ENCODE peak calls at places on chromosomes 12 and 14, in ten cellular contexts. One of them, this sample, is unnamed.

GRCh38 chr14:94292872-94293577 is at the start of gene SERPINA10:
- DNase-seq in nucleus accumbens: no peak
- DNase-seq in fibroblast of lung: no peak
- DNase-seq in stimulated activated CD4-positive, alpha-beta T cell treated with anti-CD3 and anti-CD28 coated beads, Interleukin-2, amount 100 ng/mL, for 24 hours: no peak
- DNase-seq in AG04450: no peak
- DNase-seq in choroid plexus epithelial cell: no peak
- DNase-seq in NCI-H2081: no peak
- DNase-seq in GM04504: no peak
- DNase-seq in fibroblast of mammary gland: no peak
- DNase-seq in GM23338: no peak
- DNase-seq in this sample: no peak

GRCh38 chr12:627863-628805 is 35.1 kb downstream of the NINJ2 start:
- DNase-seq in nucleus accumbens: no peak
- DNase-seq in fibroblast of lung: no peak
- DNase-seq in stimulated activated CD4-positive, alpha-beta T cell treated with anti-CD3 and anti-CD28 coated beads, Interleukin-2, amount 100 ng/mL, for 24 hours: no peak
- DNase-seq in AG04450: no peak
- DNase-seq in choroid plexus epithelial cell: no peak
- DNase-seq in NCI-H2081: no peak
- DNase-seq in GM04504: no peak
- DNase-seq in fibroblast of mammary gland: no peak
- DNase-seq in GM23338: no peak
- DNase-seq in this sample: no peak

GRCh38 chr12:26855337-26856089 is 22.5 kb upstream of the ITPR2 start:
- DNase-seq in nucleus accumbens: no peak
- DNase-seq in fibroblast of lung: no peak
- DNase-seq in stimulated activated CD4-positive, alpha-beta T cell treated with anti-CD3 and anti-CD28 coated beads, Interleukin-2, amount 100 ng/mL, for 24 hours: no peak
- DNase-seq in AG04450: no peak
- DNase-seq in choroid plexus epithelial cell: no peak
- DNase-seq in NCI-H2081: no peak
- DNase-seq in GM04504: no peak
- DNase-seq in fibroblast of mammary gland: no peak
- DNase-seq in GM23338: no peak
- DNase-seq in this sample: no peak

GRCh38 chr12:53500119-53500775 is 836 bp upstream of the TARBP2 start:
- DNase-seq in nucleus accumbens: no peak
- DNase-seq in fibroblast of lung: peak
- DNase-seq in stimulated activated CD4-positive, alpha-beta T cell treated with anti-CD3 and anti-CD28 coated beads, Interleukin-2, amount 100 ng/mL, for 24 hours: no peak
- DNase-seq in AG04450: no peak
- DNase-seq in choroid plexus epithelial cell: peak
- DNase-seq in NCI-H2081: no peak
- DNase-seq in GM04504: peak
- DNase-seq in fibroblast of mammary gland: peak
- DNase-seq in GM23338: peak
- DNase-seq in this sample: no peak

GRCh38 chr12:47235258-47236040 is 155.7 kb upstream of the AMIGO2 start:
- DNase-seq in nucleus accumbens: no peak
- DNase-seq in fibroblast of lung: no peak
- DNase-seq in stimulated activated CD4-positive, alpha-beta T cell treated with anti-CD3 and anti-CD28 coated beads, Interleukin-2, amount 100 ng/mL, for 24 hours: no peak
- DNase-seq in AG04450: no peak
- DNase-seq in choroid plexus epithelial cell: no peak
- DNase-seq in NCI-H2081: no peak
- DNase-seq in GM04504: no peak
- DNase-seq in fibroblast of mammary gland: no peak
- DNase-seq in GM23338: no peak
- DNase-seq in this sample: no peak

GRCh38 chr12:109191621-109192250 is 75.3 kb downstream of the ACACB start:
- DNase-seq in nucleus accumbens: no peak
- DNase-seq in fibroblast of lung: no peak
- DNase-seq in stimulated activated CD4-positive, alpha-beta T cell treated with anti-CD3 and anti-CD28 coated beads, Interleukin-2, amount 100 ng/mL, for 24 hours: no peak
- DNase-seq in AG04450: no peak
- DNase-seq in choroid plexus epithelial cell: no peak
- DNase-seq in NCI-H2081: no peak
- DNase-seq in GM04504: no peak
- DNase-seq in fibroblast of mammary gland: no peak
- DNase-seq in GM23338: no peak
- DNase-seq in this sample: no peak

GRCh38 chr14:75158843-75159614 is 17.4 kb downstream of the TMED10 start:
- DNase-seq in nucleus accumbens: no peak
- DNase-seq in fibroblast of lung: no peak
- DNase-seq in stimulated activated CD4-positive, alpha-beta T cell treated with anti-CD3 and anti-CD28 coated beads, Interleukin-2, amount 100 ng/mL, for 24 hours: no peak
- DNase-seq in AG04450: no peak
- DNase-seq in choroid plexus epithelial cell: no peak
- DNase-seq in NCI-H2081: no peak
- DNase-seq in GM04504: no peak
- DNase-seq in fibroblast of mammary gland: peak
- DNase-seq in GM23338: no peak
- DNase-seq in this sample: no peak

GRCh38 chr12:27463826-27464554 is 17.5 kb downstream of the SMCO2 start:
- DNase-seq in nucleus accumbens: no peak
- DNase-seq in fibroblast of lung: peak
- DNase-seq in stimulated activated CD4-positive, alpha-beta T cell treated with anti-CD3 and anti-CD28 coated beads, Interleukin-2, amount 100 ng/mL, for 24 hours: peak
- DNase-seq in AG04450: peak
- DNase-seq in choroid plexus epithelial cell: no peak
- DNase-seq in NCI-H2081: no peak
- DNase-seq in GM04504: peak
- DNase-seq in fibroblast of mammary gland: peak
- DNase-seq in GM23338: peak
- DNase-seq in this sample: no peak

GRCh38 chr12:8108808-8109398 is 14.5 kb upstream of the CLEC4A start:
- DNase-seq in nucleus accumbens: no peak
- DNase-seq in fibroblast of lung: peak
- DNase-seq in stimulated activated CD4-positive, alpha-beta T cell treated with anti-CD3 and anti-CD28 coated beads, Interleukin-2, amount 100 ng/mL, for 24 hours: peak
- DNase-seq in AG04450: peak
- DNase-seq in choroid plexus epithelial cell: peak
- DNase-seq in NCI-H2081: peak
- DNase-seq in GM04504: peak
- DNase-seq in fibroblast of mammary gland: peak
- DNase-seq in GM23338: peak
- DNase-seq in this sample: peak

GRCh38 chr12:62522984-62523383 is 56.4 kb downstream of the MON2 start:
- DNase-seq in nucleus accumbens: no peak
- DNase-seq in fibroblast of lung: peak
- DNase-seq in stimulated activated CD4-positive, alpha-beta T cell treated with anti-CD3 and anti-CD28 coated beads, Interleukin-2, amount 100 ng/mL, for 24 hours: no peak
- DNase-seq in AG04450: no peak
- DNase-seq in choroid plexus epithelial cell: peak
- DNase-seq in NCI-H2081: no peak
- DNase-seq in GM04504: no peak
- DNase-seq in fibroblast of mammary gland: peak
- DNase-seq in GM23338: no peak
- DNase-seq in this sample: no peak

GRCh38 chr12:105428793-105429192 is 98.3 kb downstream of the C12orf75 start:
- DNase-seq in nucleus accumbens: no peak
- DNase-seq in fibroblast of lung: no peak
- DNase-seq in stimulated activated CD4-positive, alpha-beta T cell treated with anti-CD3 and anti-CD28 coated beads, Interleukin-2, amount 100 ng/mL, for 24 hours: no peak
- DNase-seq in AG04450: no peak
- DNase-seq in choroid plexus epithelial cell: no peak
- DNase-seq in NCI-H2081: no peak
- DNase-seq in GM04504: no peak
- DNase-seq in fibroblast of mammary gland: peak
- DNase-seq in GM23338: no peak
- DNase-seq in this sample: no peak

GRCh38 chr12:12899530-12900380 is 8.4 kb downstream of the GPRC5A start:
- DNase-seq in nucleus accumbens: no peak
- DNase-seq in fibroblast of lung: peak
- DNase-seq in stimulated activated CD4-positive, alpha-beta T cell treated with anti-CD3 and anti-CD28 coated beads, Interleukin-2, amount 100 ng/mL, for 24 hours: peak
- DNase-seq in AG04450: peak
- DNase-seq in choroid plexus epithelial cell: peak
- DNase-seq in NCI-H2081: no peak
- DNase-seq in GM04504: peak
- DNase-seq in fibroblast of mammary gland: peak
- DNase-seq in GM23338: no peak
- DNase-seq in this sample: no peak

GRCh38 chr14:103104654-103105511 is 10.4 kb downstream of the EXOC3L4 start:
- DNase-seq in nucleus accumbens: no peak
- DNase-seq in fibroblast of lung: peak
- DNase-seq in stimulated activated CD4-positive, alpha-beta T cell treated with anti-CD3 and anti-CD28 coated beads, Interleukin-2, amount 100 ng/mL, for 24 hours: peak
- DNase-seq in AG04450: no peak
- DNase-seq in choroid plexus epithelial cell: peak
- DNase-seq in NCI-H2081: peak
- DNase-seq in GM04504: no peak
- DNase-seq in fibroblast of mammary gland: peak
- DNase-seq in GM23338: peak
- DNase-seq in this sample: no peak

GRCh38 chr14:35879141-35879648 is 53.1 kb downstream of the BRMS1L start:
- DNase-seq in nucleus accumbens: no peak
- DNase-seq in fibroblast of lung: peak
- DNase-seq in stimulated activated CD4-positive, alpha-beta T cell treated with anti-CD3 and anti-CD28 coated beads, Interleukin-2, amount 100 ng/mL, for 24 hours: no peak
- DNase-seq in AG04450: no peak
- DNase-seq in choroid plexus epithelial cell: peak
- DNase-seq in NCI-H2081: no peak
- DNase-seq in GM04504: no peak
- DNase-seq in fibroblast of mammary gland: peak
- DNase-seq in GM23338: no peak
- DNase-seq in this sample: no peak

GRCh38 chr14:104293851-104294627 is 155.7 kb downstream of the KIF26A start:
- DNase-seq in nucleus accumbens: no peak
- DNase-seq in fibroblast of lung: no peak
- DNase-seq in stimulated activated CD4-positive, alpha-beta T cell treated with anti-CD3 and anti-CD28 coated beads, Interleukin-2, amount 100 ng/mL, for 24 hours: no peak
- DNase-seq in AG04450: no peak
- DNase-seq in choroid plexus epithelial cell: peak
- DNase-seq in NCI-H2081: no peak
- DNase-seq in GM04504: no peak
- DNase-seq in fibroblast of mammary gland: no peak
- DNase-seq in GM23338: peak
- DNase-seq in this sample: no peak

GRCh38 chr12:103887738-103888137 is 42.5 kb upstream of the HSP90B1 start:
- DNase-seq in nucleus accumbens: no peak
- DNase-seq in fibroblast of lung: no peak
- DNase-seq in stimulated activated CD4-positive, alpha-beta T cell treated with anti-CD3 and anti-CD28 coated beads, Interleukin-2, amount 100 ng/mL, for 24 hours: no peak
- DNase-seq in AG04450: no peak
- DNase-seq in choroid plexus epithelial cell: no peak
- DNase-seq in NCI-H2081: no peak
- DNase-seq in GM04504: no peak
- DNase-seq in fibroblast of mammary gland: peak
- DNase-seq in GM23338: peak
- DNase-seq in this sample: no peak

GRCh38 chr12:51048601-51049369 is 658 bp downstream of the LETMD1 start:
- DNase-seq in nucleus accumbens: no peak
- DNase-seq in fibroblast of lung: no peak
- DNase-seq in stimulated activated CD4-positive, alpha-beta T cell treated with anti-CD3 and anti-CD28 coated beads, Interleukin-2, amount 100 ng/mL, for 24 hours: no peak
- DNase-seq in AG04450: no peak
- DNase-seq in choroid plexus epithelial cell: no peak
- DNase-seq in NCI-H2081: peak
- DNase-seq in GM04504: no peak
- DNase-seq in fibroblast of mammary gland: peak
- DNase-seq in GM23338: no peak
- DNase-seq in this sample: no peak

GRCh38 chr14:74141703-74142102 is 56.9 kb downstream of the LIN52 start:
- DNase-seq in nucleus accumbens: no peak
- DNase-seq in fibroblast of lung: peak
- DNase-seq in stimulated activated CD4-positive, alpha-beta T cell treated with anti-CD3 and anti-CD28 coated beads, Interleukin-2, amount 100 ng/mL, for 24 hours: no peak
- DNase-seq in AG04450: no peak
- DNase-seq in choroid plexus epithelial cell: peak
- DNase-seq in NCI-H2081: no peak
- DNase-seq in GM04504: no peak
- DNase-seq in fibroblast of mammary gland: peak
- DNase-seq in GM23338: no peak
- DNase-seq in this sample: no peak

GRCh38 chr14:89881839-89882238 is 72.7 kb downstream of the EFCAB11 start:
- DNase-seq in nucleus accumbens: no peak
- DNase-seq in fibroblast of lung: no peak
- DNase-seq in stimulated activated CD4-positive, alpha-beta T cell treated with anti-CD3 and anti-CD28 coated beads, Interleukin-2, amount 100 ng/mL, for 24 hours: no peak
- DNase-seq in AG04450: no peak
- DNase-seq in choroid plexus epithelial cell: no peak
- DNase-seq in NCI-H2081: no peak
- DNase-seq in GM04504: no peak
- DNase-seq in fibroblast of mammary gland: no peak
- DNase-seq in GM23338: no peak
- DNase-seq in this sample: no peak

GRCh38 chr14:94355191-94355794 is 32.2 kb upstream of the SERPINA6 start:
- DNase-seq in nucleus accumbens: no peak
- DNase-seq in fibroblast of lung: peak
- DNase-seq in stimulated activated CD4-positive, alpha-beta T cell treated with anti-CD3 and anti-CD28 coated beads, Interleukin-2, amount 100 ng/mL, for 24 hours: peak
- DNase-seq in AG04450: peak
- DNase-seq in choroid plexus epithelial cell: peak
- DNase-seq in NCI-H2081: no peak
- DNase-seq in GM04504: peak
- DNase-seq in fibroblast of mammary gland: peak
- DNase-seq in GM23338: peak
- DNase-seq in this sample: no peak

GRCh38 chr12:96172981-96173380 is 21.2 kb upstream of the ELK3 start:
- DNase-seq in nucleus accumbens: no peak
- DNase-seq in fibroblast of lung: no peak
- DNase-seq in stimulated activated CD4-positive, alpha-beta T cell treated with anti-CD3 and anti-CD28 coated beads, Interleukin-2, amount 100 ng/mL, for 24 hours: no peak
- DNase-seq in AG04450: no peak
- DNase-seq in choroid plexus epithelial cell: no peak
- DNase-seq in NCI-H2081: no peak
- DNase-seq in GM04504: no peak
- DNase-seq in fibroblast of mammary gland: no peak
- DNase-seq in GM23338: no peak
- DNase-seq in this sample: no peak

GRCh38 chr12:103538397-103538796 is 42.6 kb upstream of the C12orf42 start:
- DNase-seq in nucleus accumbens: no peak
- DNase-seq in fibroblast of lung: no peak
- DNase-seq in stimulated activated CD4-positive, alpha-beta T cell treated with anti-CD3 and anti-CD28 coated beads, Interleukin-2, amount 100 ng/mL, for 24 hours: no peak
- DNase-seq in AG04450: no peak
- DNase-seq in choroid plexus epithelial cell: no peak
- DNase-seq in NCI-H2081: no peak
- DNase-seq in GM04504: no peak
- DNase-seq in fibroblast of mammary gland: peak
- DNase-seq in GM23338: no peak
- DNase-seq in this sample: no peak